ENCODE peak calls at places on chromosomes 2 and 18, in ten cellular contexts. J, F, A, W, Y, E, L, K, G and I are unnamed samples.

GRCh38 chr2:148410899-148411298 is 233.7 kb upstream of the EPC2 start:
- DNase-seq in L (no peak), G (no peak), J (no peak), W (no peak), K (no peak), F (no peak), A (no peak), Y (no peak), E (no peak), I (no peak)

GRCh38 chr2:121902171-121902591 is 146.7 kb downstream of the TSN start:
- DNase-seq in L (no peak), G (no peak), Y (no peak), W (no peak), A (no peak), E (no peak), K (peak), J (peak), F (no peak), I (peak)

GRCh38 chr18:69387181-69387580 is 13.5 kb upstream of the DOK6 start:
- DNase-seq in K (peak), E (no peak), J (no peak), W (no peak), L (no peak), G (no peak), A (no peak), Y (no peak), F (no peak), I (no peak)

GRCh38 chr2:33484042-33484621 is 7.7 kb downstream of the RASGRP3 start:
- DNase-seq in F (no peak), E (no peak), Y (no peak), A (no peak), G (no peak), K (no peak), J (no peak), L (no peak), W (no peak), I (no peak)

GRCh38 chr2:54176577-54176976 is 61.2 kb downstream of the ACYP2 start:
- DNase-seq in K (no peak), L (peak), G (peak), Y (no peak), A (peak), W (peak), J (peak), E (peak), F (peak), I (peak)

GRCh38 chr2:145931836-145932352 is 1412.0 kb upstream of the ZEB2 start:
- DNase-seq in A (no peak), L (no peak), J (no peak), E (no peak), W (no peak), G (no peak), F (no peak), Y (no peak), K (no peak), I (no peak)

GRCh38 chr2:165568361-165568760 is 98.9 kb downstream of the CSRNP3 start:
- DNase-seq in J (no peak), F (no peak), G (no peak), A (no peak), W (no peak), K (peak), Y (no peak), L (no peak), E (no peak), I (no peak)

GRCh38 chr2:228700638-228701037 is 519.2 kb upstream of the SPHKAP start:
- DNase-seq in Y (no peak), E (peak), W (no peak), G (no peak), L (no peak), A (no peak), F (no peak), K (no peak), J (no peak), I (no peak)

GRCh38 chr2:10045561-10046355 is 2.4 kb downstream of the KLF11 start:
- DNase-seq in E (no peak), Y (no peak), K (no peak), J (no peak), A (no peak), F (no peak), G (no peak), L (no peak), W (peak), I (no peak)

GRCh38 chr2:172377408-172377807 is 50.0 kb upstream of the ITGA6 start:
- DNase-seq in J (no peak), G (no peak), E (no peak), Y (no peak), K (no peak), A (no peak), F (no peak), W (no peak), L (no peak), I (no peak)

GRCh38 chr2:186382932-186383331 is 103.1 kb upstream of the ZC3H15 start:
- DNase-seq in Y (no peak), G (no peak), J (no peak), E (no peak), F (no peak), L (no peak), A (no peak), K (no peak), W (no peak), I (no peak)

GRCh38 chr2:96245609-96246390 is 20.0 kb downstream of the TMEM127 start:
- DNase-seq in W (no peak), E (peak), K (no peak), J (no peak), F (no peak), G (peak), A (no peak), L (no peak), Y (no peak), I (peak)

GRCh38 chr18:65754121-65754520 is 3.3 kb downstream of the CDH7 start:
- DNase-seq in Y (no peak), E (peak), G (no peak), W (no peak), J (no peak), L (no peak), K (no peak), F (peak), A (no peak), I (no peak)

GRCh38 chr2:9333591-9334171 is 89.6 kb downstream of the ITGB1BP1 start:
- DNase-seq in W (peak), L (peak), Y (peak), F (peak), J (peak), E (peak), A (no peak), G (peak), K (peak), I (peak)

GRCh38 chr2:144429396-144430112 is 90.4 kb downstream of the ZEB2 start:
- DNase-seq in F (no peak), G (no peak), E (no peak), K (no peak), A (no peak), J (no peak), W (no peak), Y (no peak), L (no peak), I (no peak)

GRCh38 chr2:203783496-203784203 is 77.2 kb downstream of the CD28 start:
- DNase-seq in E (peak), K (no peak), L (no peak), A (no peak), J (no peak), W (no peak), Y (no peak), G (no peak), F (no peak), I (no peak)

GRCh38 chr2:178761759-178762371 is 45.4 kb downstream of the TTN start:
- DNase-seq in Y (no peak), W (no peak), E (peak), A (peak), G (no peak), F (peak), J (no peak), K (peak), L (no peak), I (peak)

GRCh38 chr18:58449366-58449935 is 179.4 kb downstream of the ALPK2 start:
- DNase-seq in L (no peak), W (no peak), E (no peak), J (no peak), Y (no peak), A (no peak), G (no peak), K (no peak), F (no peak), I (no peak)

GRCh38 chr2:129812654-129813053 is 166.8 kb upstream of the RAB6C start:
- DNase-seq in J (no peak), A (no peak), L (no peak), G (no peak), K (no peak), W (no peak), F (no peak), Y (no peak), E (no peak), I (no peak)

GRCh38 chr18:62558015-62558663 is 35.3 kb downstream of the ZCCHC2 start:
- DNase-seq in G (no peak), F (no peak), W (no peak), E (no peak), Y (no peak), L (no peak), J (no peak), A (peak), K (no peak), I (no peak)

GRCh38 chr2:119283873-119284331 is 60.3 kb downstream of the STEAP3 start:
- DNase-seq in J (peak), K (no peak), Y (peak), A (no peak), L (no peak), G (peak), E (peak), W (peak), F (peak), I (no peak)

GRCh38 chr2:212005077-212005671 is 533.4 kb downstream of the ERBB4 start:
- DNase-seq in L (no peak), Y (no peak), G (no peak), A (peak), F (peak), K (peak), J (no peak), E (peak), W (peak), I (peak)

GRCh38 chr2:162795312-162795711 is 43.3 kb downstream of the KCNH7 start:
- DNase-seq in Y (no peak), G (no peak), A (no peak), L (no peak), F (peak), K (peak), J (no peak), E (no peak), W (no peak), I (no peak)

GRCh38 chr2:95305341-95306058 is 8.4 kb downstream of the KCNIP3 start:
- DNase-seq in W (no peak), L (no peak), Y (no peak), J (no peak), E (no peak), A (no peak), F (peak), G (no peak), K (no peak), I (no peak)

GRCh38 chr2:172083725-172084483 is 1.4 kb upstream of the DLX1 start:
- DNase-seq in G (no peak), W (no peak), K (peak), E (no peak), L (no peak), J (no peak), F (no peak), A (peak), Y (no peak), I (no peak)

GRCh38 chr18:8706981-8707940 is 1.9 kb downstream of the MTCL1 start:
- DNase-seq in K (peak), G (peak), A (peak), F (peak), E (peak), Y (no peak), J (no peak), L (no peak), W (peak), I (peak)

GRCh38 chr2:136242100-136242499 is 124.2 kb upstream of the CXCR4 start:
- DNase-seq in Y (no peak), K (no peak), A (no peak), J (no peak), W (no peak), L (no peak), E (no peak), G (no peak), F (no peak), I (no peak)

GRCh38 chr18:10379511-10379910 is 74.9 kb upstream of the APCDD1 start:
- DNase-seq in F (no peak), Y (no peak), J (no peak), L (no peak), E (no peak), G (no peak), A (no peak), W (no peak), K (no peak), I (no peak)

GRCh38 chr2:38836801-38837200 is 38.9 kb downstream of the DHX57 start:
- DNase-seq in K (no peak), A (no peak), W (no peak), E (no peak), J (no peak), G (no peak), L (no peak), Y (no peak), F (no peak), I (no peak)

GRCh38 chr2:18959952-18960717 is 370.8 kb upstream of the NT5C1B start:
- DNase-seq in A (no peak), L (no peak), G (no peak), Y (no peak), W (no peak), E (no peak), K (no peak), J (no peak), F (no peak), I (no peak)

GRCh38 chr18:52451252-52451651 is 111.3 kb downstream of the DCC start:
- DNase-seq in Y (no peak), G (no peak), K (peak), E (no peak), F (no peak), W (peak), L (no peak), A (no peak), J (no peak), I (no peak)

GRCh38 chr2:229714736-229715541 is 584 bp upstream of the DNER start:
- DNase-seq in G (peak), K (peak), Y (no peak), F (peak), E (peak), J (no peak), W (peak), A (peak), L (no peak), I (peak)

GRCh38 chr2:18299423-18300212 is 260.8 kb downstream of the RDH14 start:
- DNase-seq in W (peak), G (no peak), A (no peak), K (no peak), E (peak), F (peak), Y (no peak), J (no peak), L (no peak), I (no peak)

GRCh38 chr2:206230060-206230890 is 44.2 kb upstream of the ZDBF2 start:
- DNase-seq in A (no peak), J (no peak), L (no peak), Y (no peak), W (peak), F (no peak), G (no peak), E (peak), K (peak), I (no peak)

GRCh38 chr18:36828157-36828629 is 609 bp downstream of the TPGS2 start:
- DNase-seq in A (no peak), F (peak), E (peak), J (no peak), K (peak), Y (no peak), L (no peak), G (peak), W (peak), I (peak)

GRCh38 chr2:100184055-100184737 is 41.8 kb upstream of the AFF3 start:
- DNase-seq in E (no peak), G (no peak), J (no peak), W (no peak), K (no peak), Y (no peak), F (no peak), L (no peak), A (no peak), I (no peak)

GRCh38 chr18:10317864-10318685 is 136.4 kb upstream of the APCDD1 start:
- DNase-seq in E (no peak), K (no peak), G (no peak), J (no peak), W (no peak), A (no peak), L (no peak), F (no peak), Y (no peak), I (no peak)

GRCh38 chr2:207766697-207767460 is 2.8 kb downstream of the FZD5 start:
- DNase-seq in K (peak), Y (no peak), A (peak), L (no peak), F (peak), J (no peak), G (no peak), W (no peak), E (no peak), I (peak)

GRCh38 chr2:238230699-238231098 is 9.1 kb downstream of the HES6 start:
- DNase-seq in Y (no peak), W (no peak), L (no peak), F (no peak), J (no peak), E (no peak), A (no peak), K (no peak), G (no peak), I (no peak)

GRCh38 chr18:44927127-44927849 is 246.6 kb downstream of the SETBP1 start:
- DNase-seq in W (no peak), A (no peak), L (no peak), E (no peak), F (no peak), K (no peak), G (no peak), Y (no peak), J (no peak), I (no peak)
- TF ChIP-seq CTCF in W (no peak), A (peak), L (no peak), E (no peak), F (no peak), K (no peak), G (no peak), Y (no peak), J (no peak), I (no peak)

DNA sequence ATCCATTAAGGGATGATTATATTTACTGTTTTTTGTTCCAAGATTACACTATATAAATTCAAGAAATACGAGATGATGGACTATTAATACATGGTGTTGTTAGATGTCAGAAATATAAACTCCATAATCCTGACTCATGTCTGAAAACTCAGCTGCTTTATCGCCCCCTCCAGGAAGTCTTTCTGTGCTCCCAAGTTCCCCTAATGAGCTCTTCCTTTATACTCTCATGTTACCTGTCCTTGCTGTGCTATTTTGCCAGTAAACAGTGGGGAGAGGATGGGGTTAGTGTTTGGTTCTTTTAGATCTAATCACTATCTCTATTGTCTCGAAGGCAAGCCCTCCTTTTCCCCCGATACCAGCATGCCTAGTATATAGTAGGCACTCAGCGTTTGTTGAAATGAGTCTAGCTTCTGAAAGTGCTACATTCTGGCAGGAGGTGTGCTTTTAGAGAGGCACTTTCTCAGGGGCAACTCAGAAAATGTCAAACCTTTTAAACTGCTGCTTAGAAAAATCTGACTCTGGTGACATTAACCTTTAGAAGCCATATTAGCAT is 21.4 kb upstream of the BARD1 start:
- DNase-seq in K (peak), E (peak), W (no peak), F (no peak), A (no peak), J (no peak), Y (no peak), L (no peak), G (no peak), I (peak)
- TF ChIP-seq CTCF in K (peak), E (peak), W (peak), F (peak), A (peak), J (no peak), Y (no peak), L (no peak), G (no peak), I (no peak)

GRCh38 chr2:74474899-74475298 is 2.4 kb upstream of the MRPL53 start:
- DNase-seq in W (no peak), K (peak), L (no peak), A (no peak), E (no peak), Y (no peak), J (no peak), F (no peak), G (no peak), I (no peak)
- TF ChIP-seq CTCF in W (no peak), K (peak), L (no peak), A (peak), E (peak), Y (no peak), J (no peak), F (peak), G (no peak), I (peak)

DNA sequence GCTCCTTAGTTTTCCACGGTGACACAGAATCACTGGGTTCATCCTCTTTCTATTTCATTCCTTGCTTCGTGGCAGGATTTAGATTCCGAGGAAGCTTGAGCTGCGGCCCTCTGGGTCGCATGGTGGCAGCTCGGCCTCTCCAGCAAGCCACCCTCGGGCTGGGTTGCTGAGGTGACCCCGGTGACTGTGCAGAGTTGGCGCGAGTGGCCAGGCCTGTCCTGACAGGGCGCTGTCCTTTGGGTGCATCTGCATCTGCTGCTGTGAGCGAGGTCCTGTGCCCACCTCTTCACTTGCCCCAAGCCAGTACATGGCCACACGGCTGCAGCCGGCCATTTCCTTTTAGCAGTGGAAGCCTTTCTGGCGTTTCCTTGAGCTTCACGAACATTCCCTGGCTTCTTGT is 21.8 kb downstream of the PRELID3A start:
- DNase-seq in Y (no peak), L (no peak), F (no peak), W (no peak), K (no peak), J (no peak), A (no peak), G (no peak), E (no peak), I (no peak)
- TF ChIP-seq CTCF in Y (no peak), L (no peak), F (no peak), W (no peak), K (no peak), J (no peak), A (no peak), G (no peak), E (no peak), I (no peak)

DNA sequence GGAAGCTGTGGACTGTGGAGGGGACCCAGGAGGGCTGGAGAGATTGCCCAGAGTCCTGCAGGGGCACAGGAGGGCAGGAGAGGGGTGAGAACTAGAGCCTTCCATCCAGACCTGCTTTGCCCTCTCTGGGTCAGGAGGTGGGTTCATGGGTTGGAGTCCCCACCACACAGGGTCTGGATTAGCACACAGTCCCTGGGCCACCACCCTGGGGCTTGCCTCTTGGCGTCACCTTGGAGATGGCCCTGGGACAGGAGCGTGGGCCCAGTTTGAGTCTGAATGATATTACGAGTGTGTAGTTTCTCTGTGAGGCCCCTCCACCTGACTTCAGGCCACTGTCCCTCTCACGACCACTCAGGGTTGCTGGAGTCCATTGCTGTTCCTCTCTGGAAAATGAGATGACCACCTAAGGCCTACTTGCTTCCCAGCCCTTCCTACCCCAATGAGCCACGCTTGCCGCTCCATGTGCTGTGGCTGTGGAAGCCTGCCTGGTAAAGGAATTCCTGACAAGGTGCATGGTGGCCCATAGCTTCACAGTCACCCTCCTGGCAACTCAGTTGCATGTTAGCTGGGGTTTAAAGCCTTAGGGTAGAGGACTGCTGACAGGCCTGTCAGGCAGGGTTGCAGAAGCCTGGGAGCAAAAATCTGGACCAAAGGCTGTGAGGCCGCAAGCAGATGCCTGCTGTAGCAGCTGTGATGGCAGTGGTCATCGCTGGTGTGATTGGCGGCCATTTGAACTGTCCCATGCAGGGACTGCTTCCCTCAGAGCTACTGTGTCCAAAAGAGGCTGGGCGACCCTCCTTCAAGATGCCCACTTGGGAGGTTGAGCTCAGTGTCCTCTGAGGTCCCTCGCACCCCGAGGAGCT is 14.2 kb downstream of the ATOH8 start:
- DNase-seq in E (no peak), J (no peak), W (no peak), F (no peak), G (no peak), K (no peak), A (no peak), L (no peak), Y (no peak), I (no peak)
- TF ChIP-seq CTCF in E (no peak), J (no peak), W (no peak), F (no peak), G (no peak), K (no peak), A (no peak), L (no peak), Y (no peak), I (no peak)